ENCODE peak calls at places on chromosomes 2 and 18, in seven cellular contexts. F, I, A, C, R, G and U are unnamed samples.

GRCh38 chr2:100831831-100832230 is 11.9 kb downstream of the NPAS2 start:
- DNase-seq in C (no peak), A (no peak), I (peak; percentile 15), G (no peak), F (no peak), R (no peak), U (no peak)

GRCh38 chr2:100978582-100979051 is 23.5 kb upstream of the RPL31 start:
- DNase-seq in F (peak; percentile 59), R (no peak), I (no peak), G (no peak), A (no peak), C (no peak), U (no peak)

GRCh38 chr2:83234291-83234690 is 1224.8 kb downstream of the SUCLG1 start:
- DNase-seq in F (no peak), C (no peak), R (no peak), I (no peak), G (no peak), A (no peak), U (no peak)

GRCh38 chr2:171964328-171964727 is 35.4 kb upstream of the METAP1D start:
- DNase-seq in I (no peak), A (no peak), G (no peak), C (no peak), R (no peak), F (no peak), U (no peak)

GRCh38 chr2:236257575-236257974 is 6.6 kb downstream of the ASB18 start:
- DNase-seq in R (no peak), I (no peak), F (no peak), C (no peak), G (no peak), A (no peak), U (no peak)

GRCh38 chr2:26067186-26067974 is 33.5 kb downstream of the RAB10 start:
- DNase-seq in F (no peak), R (no peak), G (no peak), A (no peak), C (no peak), I (no peak), U (no peak)

GRCh38 chr2:158112971-158113370 is 11.3 kb downstream of the UPP2 start:
- DNase-seq in F (peak; percentile 3), G (no peak), A (no peak), R (no peak), C (no peak), I (no peak), U (no peak)

GRCh38 chr2:9331704-9332103 is 91.6 kb downstream of the ITGB1BP1 start:
- DNase-seq in G (no peak), F (no peak), I (peak; percentile 70), C (no peak), A (no peak), R (no peak), U (no peak)

DNA sequence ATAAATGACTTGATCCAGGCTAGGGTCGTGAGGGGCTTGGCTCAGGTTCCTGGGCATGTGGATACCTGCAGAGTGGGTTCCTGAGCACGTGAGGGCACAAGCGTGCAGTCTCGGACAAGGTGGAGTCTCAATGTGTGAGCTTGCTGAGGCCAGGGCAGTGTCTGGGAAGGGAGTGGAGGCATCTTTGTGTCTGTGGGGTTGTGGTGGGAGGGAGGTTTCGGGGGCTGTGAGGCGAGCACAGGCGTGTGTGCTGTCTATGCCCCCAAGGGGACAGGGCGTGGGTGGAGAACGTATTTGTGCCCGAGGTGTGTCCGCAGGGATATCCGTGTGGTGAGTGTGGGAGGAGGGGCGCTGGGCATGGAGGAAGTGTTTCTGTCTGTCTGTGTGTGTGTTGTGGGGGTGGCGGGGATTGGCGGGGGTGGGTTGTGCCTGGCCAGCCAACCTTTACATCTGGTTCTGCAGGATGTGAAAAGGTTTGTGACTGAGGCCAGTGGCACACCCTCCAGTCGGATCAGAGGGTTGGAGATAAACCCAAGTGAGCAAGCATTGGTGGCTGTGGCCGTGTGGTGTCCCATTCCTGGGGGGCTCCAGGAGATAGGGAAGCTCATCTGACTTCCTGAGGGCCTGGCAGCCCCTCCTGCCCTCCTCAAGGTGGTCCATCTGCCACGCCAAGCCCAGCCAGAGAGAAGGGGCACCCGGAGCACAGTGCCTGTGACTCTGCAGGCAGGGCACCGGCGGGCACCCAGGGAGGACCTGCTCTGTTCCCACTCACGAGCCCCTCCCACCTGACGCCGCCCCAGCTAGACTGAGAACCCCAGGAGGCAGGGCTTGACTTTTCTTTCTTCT is 57.1 kb downstream of the ZFP36L2 start:
- DNase-seq in F (no peak), I (peak; percentile 47), A (no peak), G (peak; percentile 72), R (no peak), C (no peak), U (peak; percentile 62)
- H3K4me3 ChIP-seq in F (no peak overlapping the region), I (no peak overlapping the region), A (no peak overlapping the region), G (no peak overlapping the region), R (no peak overlapping the region), C (no peak overlapping the region), U (peak overlapping the region; percentile 18)

DNA sequence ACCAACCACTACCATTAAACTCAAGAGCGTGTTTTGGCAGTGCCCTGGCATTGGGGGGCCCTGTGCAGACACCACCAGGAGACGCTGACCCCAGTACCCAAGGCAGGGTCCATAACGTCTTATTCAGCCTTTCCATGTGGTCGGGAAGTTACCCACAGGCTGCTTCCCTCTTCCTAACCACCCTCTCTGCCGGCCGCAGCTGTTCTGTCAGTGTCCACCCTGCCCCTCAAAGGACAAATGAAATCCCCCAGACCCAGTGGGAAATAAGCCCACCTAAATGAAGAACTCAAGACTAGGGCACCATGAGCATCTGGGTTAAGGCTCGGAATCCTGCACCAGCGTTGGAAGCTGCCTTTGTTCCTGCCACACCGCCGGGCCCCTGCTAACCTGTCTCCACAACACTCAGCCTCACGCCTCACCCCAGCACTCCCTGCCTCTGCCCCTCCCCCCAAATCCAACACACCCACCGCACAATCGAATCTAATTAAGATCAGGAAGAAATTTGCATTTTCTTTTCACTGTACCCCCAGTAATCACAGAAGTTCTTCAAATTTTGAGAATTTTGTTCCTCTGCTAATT is 21.7 kb downstream of the BCL11A start:
- DNase-seq in F (no peak), C (no peak), G (no peak), I (no peak), A (no peak), R (no peak), U (no peak)
- H3K4me3 ChIP-seq in F (no peak overlapping the region), C (no peak overlapping the region), G (no peak overlapping the region), I (no peak overlapping the region), A (peak overlapping the region; percentile 25), R (no peak overlapping the region), U (peak overlapping the region; percentile 43)

GRCh38 chr18:6629635-6630140 is 99.8 kb upstream of the ARHGAP28 start:
- DNase-seq in R (no peak), G (no peak), C (no peak), A (no peak), F (peak; percentile 90), I (peak; percentile 61), U (no peak)
- H3K4me3 ChIP-seq in R (no peak overlapping the region), G (no peak overlapping the region), C (no peak overlapping the region), A (no peak overlapping the region), F (no peak overlapping the region), I (no peak overlapping the region), U (no peak overlapping the region)

GRCh38 chr2:73175663-73176204 is 26.6 kb upstream of the NOTO start:
- DNase-seq in R (peak; percentile 31), C (peak; percentile 53), F (peak; percentile 45), A (peak; percentile 72), G (peak; percentile 86), I (peak; percentile 27), U (no peak)
- H3K4me3 ChIP-seq in R (peak overlapping the region; percentile 87), C (peak overlapping the region; percentile 57), F (peak overlapping the region; percentile 25), A (peak overlapping the region; percentile 24), G (no peak overlapping the region), I (peak overlapping the region; percentile 22), U (no peak overlapping the region)

GRCh38 chr2:35891528-35891927 is 464.1 kb upstream of the CRIM1 start:
- DNase-seq in R (no peak), A (no peak), G (no peak), F (no peak), I (no peak), C (no peak), U (no peak)
- H3K4me3 ChIP-seq in R (no peak overlapping the region), A (no peak overlapping the region), G (no peak overlapping the region), F (no peak overlapping the region), I (no peak overlapping the region), C (no peak overlapping the region), U (no peak overlapping the region)

DNA sequence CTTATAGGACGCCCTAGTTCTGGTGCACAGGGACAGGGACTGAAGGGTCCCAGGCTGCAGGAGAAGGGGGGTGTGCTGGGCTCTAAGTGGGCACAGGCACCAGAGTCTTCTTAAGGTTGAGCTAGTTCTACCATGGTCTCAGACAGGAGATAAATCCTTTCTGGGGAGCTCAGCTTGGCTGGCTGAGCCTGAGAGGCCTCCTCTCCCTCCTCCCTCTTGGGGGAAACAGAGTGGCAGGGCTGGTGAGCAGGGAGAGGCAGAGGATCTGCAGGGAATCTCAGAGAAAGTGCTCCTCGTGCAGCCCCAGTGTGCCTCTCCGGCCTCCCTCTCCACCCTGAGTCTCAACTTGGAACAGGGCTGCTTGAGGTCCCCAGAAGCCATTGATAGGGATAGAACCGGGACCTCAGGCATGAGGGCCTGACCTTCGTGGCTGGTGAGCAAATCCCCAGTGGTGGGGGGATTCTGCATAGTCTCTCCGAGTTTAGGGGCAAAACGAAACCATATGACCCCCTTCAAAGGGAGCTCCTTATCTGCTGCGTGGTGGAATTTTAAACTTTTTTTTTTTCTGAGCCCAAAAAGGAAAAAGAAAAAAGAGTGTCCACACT is 2.0 kb downstream of the GDF7 start:
- DNase-seq in C (no peak), A (no peak), G (no peak), F (no peak), I (no peak), R (no peak), U (no peak)
- H3K4me3 ChIP-seq in C (no peak overlapping the region), A (no peak overlapping the region), G (no peak overlapping the region), F (no peak overlapping the region), I (no peak overlapping the region), R (no peak overlapping the region), U (no peak overlapping the region)

DNA sequence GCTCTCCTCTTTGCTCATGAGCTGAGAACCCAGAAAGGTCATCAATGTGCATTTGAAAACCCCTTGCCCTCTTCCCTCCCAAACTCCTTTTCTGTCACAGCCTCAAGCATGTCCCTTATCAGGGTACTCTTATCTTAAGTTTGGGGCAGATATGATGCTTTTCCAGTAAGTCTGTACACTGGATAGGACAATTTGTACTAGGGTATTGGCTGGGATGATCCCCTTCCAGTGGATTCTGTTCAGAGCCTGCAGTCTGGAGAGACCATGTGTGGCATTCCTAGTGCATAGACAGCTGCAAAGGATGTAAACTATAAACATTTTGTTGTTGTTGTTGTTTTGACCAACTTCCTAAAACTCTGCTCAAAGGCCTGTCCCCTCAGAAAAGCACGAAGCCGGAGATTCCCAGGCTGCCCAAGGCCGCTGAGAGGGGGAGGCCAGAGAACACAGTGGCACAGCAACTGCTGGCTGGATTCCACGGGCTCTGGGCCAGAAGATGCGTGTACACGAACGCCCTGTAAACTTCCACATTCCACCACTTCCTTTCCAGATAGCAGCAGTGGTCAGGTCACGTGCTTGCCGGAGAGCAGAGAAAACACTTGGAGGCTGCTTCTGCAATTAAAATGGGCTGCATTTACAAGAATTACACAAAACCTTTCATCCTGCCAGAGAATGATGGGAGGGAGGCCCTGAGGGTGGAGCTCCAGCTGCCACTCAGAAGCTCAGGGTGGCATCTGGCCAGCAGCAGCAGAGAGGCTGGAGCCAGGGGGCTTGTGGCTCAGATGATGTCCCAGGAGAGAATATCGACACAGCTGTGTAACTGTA is 42.1 kb downstream of the BMP10 start:
- DNase-seq in R (peak; percentile 75), G (peak; percentile 94), A (peak; percentile 59), I (peak; percentile 87), F (peak; percentile 89), C (peak; percentile 41), U (no peak)
- H3K4me3 ChIP-seq in R (no peak overlapping the region), G (no peak overlapping the region), A (peak overlapping the region; percentile 24), I (no peak overlapping the region), F (no peak overlapping the region), C (no peak overlapping the region), U (no peak overlapping the region)

DNA sequence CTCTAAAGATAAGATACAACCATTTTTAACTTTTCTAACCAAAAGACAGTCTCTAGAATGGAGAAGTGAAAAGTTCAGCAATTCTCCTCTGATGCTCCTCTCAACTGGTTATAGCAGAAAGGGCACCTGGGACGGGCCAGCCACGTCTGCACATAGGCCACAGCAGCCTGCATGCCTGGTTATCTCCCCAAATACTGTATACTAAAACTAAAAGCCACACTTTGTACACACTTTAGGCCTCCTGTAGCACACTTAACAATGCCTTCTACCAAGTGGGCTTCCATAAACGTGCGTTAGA is 179.1 kb downstream of the ANKRD44 start:
- DNase-seq in G (no peak), I (no peak), F (no peak), C (no peak), A (no peak), R (no peak), U (peak; percentile 38)
- H3K4me3 ChIP-seq in G (no peak overlapping the region), I (no peak overlapping the region), F (no peak overlapping the region), C (no peak overlapping the region), A (no peak overlapping the region), R (no peak overlapping the region), U (no peak overlapping the region)